ENCODE peak calls at places on chromosomes 13 and 19, in seven cellular contexts. U is bronchial epithelial cell, L is upper lobe of right lung, Y is heart right ventricle, Z is thoracic aorta, P is OCI-LY7, R is dorsolateral prefrontal cortex. N is an unnamed sample.

GRCh38 chr13:46184277-46184699 is 2.3 kb upstream of the LCP1 start:
- DNase-seq in U (no peak), L (no peak), Y (peak), Z (no peak), P (peak), R (no peak), N (no peak)

GRCh38 chr13:39452834-39453233 is 150.2 kb downstream of the LHFPL6 start:
- DNase-seq in U (no peak), L (no peak), Y (no peak), Z (no peak), P (no peak), R (no peak), N (no peak)

GRCh38 chr19:35905178-35905727 is 2.8 kb downstream of the TYROBP start:
- DNase-seq in U (no peak), L (no peak), Y (no peak), Z (no peak), P (no peak), R (no peak), N (no peak)

GRCh38 chr13:23627419-23627818 is 57.2 kb downstream of the TNFRSF19 start:
- DNase-seq in U (no peak), L (no peak), Y (no peak), Z (no peak), P (no peak), R (no peak), N (no peak)

GRCh38 chr19:459724-460511 is 915 bp downstream of the SHC2 start:
- DNase-seq in U (no peak), L (peak), Y (peak), Z (no peak), P (no peak), R (peak), N (no peak)

GRCh38 chr19:33493401-33494275 is 28.0 kb downstream of the PEPD start:
- DNase-seq in U (no peak), L (no peak), Y (no peak), Z (no peak), P (no peak), R (no peak), N (no peak)

GRCh38 chr13:45747071-45747470 is 45.0 kb downstream of the CBY2 start:
- DNase-seq in U (no peak), L (no peak), Y (no peak), Z (no peak), P (no peak), R (no peak), N (no peak)

GRCh38 chr13:35378939-35379338 is 97.5 kb downstream of the MAB21L1 start:
- DNase-seq in U (peak), L (no peak), Y (no peak), Z (no peak), P (no peak), R (no peak), N (no peak)

GRCh38 chr13:109968876-109969577 is 182.6 kb upstream of the IRS2 start:
- DNase-seq in U (no peak), L (no peak), Y (peak), Z (no peak), P (no peak), R (no peak), N (no peak)

GRCh38 chr19:33486936-33487793 is 34.4 kb downstream of the PEPD start:
- DNase-seq in U (no peak), L (peak), Y (no peak), Z (no peak), P (no peak), R (peak), N (no peak)

GRCh38 chr13:52599853-52600603 is 42.2 kb upstream of the HNRNPA1L2 start:
- DNase-seq in U (no peak), L (peak), Y (peak), Z (no peak), P (peak), R (no peak), N (no peak)

GRCh38 chr13:30619731-30620130 is 2.0 kb downstream of the USPL1 start:
- DNase-seq in U (no peak), L (no peak), Y (no peak), Z (no peak), P (no peak), R (no peak), N (no peak)

GRCh38 chr19:7631577-7631976 is 1.9 kb downstream of the PCP2 start:
- DNase-seq in U (no peak), L (no peak), Y (no peak), Z (no peak), P (no peak), R (no peak), N (no peak)

GRCh38 chr13:30991922-30992321 is 59.5 kb downstream of the TEX26 start:
- DNase-seq in U (peak), L (peak), Y (no peak), Z (no peak), P (no peak), R (no peak), N (no peak)

GRCh38 chr13:46181799-46182490 is at the start of gene LCP1:
- DNase-seq in U (no peak), L (no peak), Y (no peak), Z (no peak), P (peak), R (no peak), N (no peak)

GRCh38 chr19:55857149-55857548 is 20.8 kb downstream of the NLRP4 start:
- DNase-seq in U (no peak), L (no peak), Y (no peak), Z (no peak), P (peak), R (no peak), N (no peak)

GRCh38 chr13:111907341-111907880 is 159.5 kb upstream of the SOX1 start:
- DNase-seq in U (no peak), L (no peak), Y (no peak), Z (no peak), P (no peak), R (no peak), N (no peak)

GRCh38 chr13:107834717-107835116 is 380.6 kb downstream of the LIG4 start:
- DNase-seq in U (no peak), L (no peak), Y (no peak), Z (no peak), P (no peak), R (no peak), N (no peak)

GRCh38 chr19:33280351-33280921 is 21.9 kb downstream of the CEBPA start:
- DNase-seq in U (no peak), L (no peak), Y (no peak), Z (no peak), P (no peak), R (no peak), N (no peak)

GRCh38 chr19:4371209-4371897 is 28.0 kb downstream of the MPND start:
- DNase-seq in U (no peak), L (no peak), Y (no peak), Z (no peak), P (no peak), R (no peak), N (no peak)

GRCh38 chr13:28161370-28161769 is 23.0 kb downstream of the PAN3 start:
- DNase-seq in U (peak), L (no peak), Y (no peak), Z (no peak), P (no peak), R (no peak), N (no peak)

GRCh38 chr13:20616059-20616797 is 49.3 kb downstream of the IFT88 start:
- DNase-seq in U (peak), L (no peak), Y (no peak), Z (no peak), P (no peak), R (no peak), N (no peak)

GRCh38 chr19:54481326-54481930 is 8.3 kb upstream of the CDC42EP5 start:
- DNase-seq in U (peak), L (no peak), Y (no peak), Z (no peak), P (peak), R (no peak), N (no peak)

GRCh38 chr19:28881616-28882015 is 331.3 kb downstream of the UQCRFS1 start:
- DNase-seq in U (no peak), L (no peak), Y (no peak), Z (no peak), P (no peak), R (no peak), N (no peak)

GRCh38 chr19:12766051-12766521 is 9.3 kb downstream of the HOOK2 start:
- DNase-seq in U (no peak), L (peak), Y (peak), Z (no peak), P (peak), R (peak), N (no peak)

GRCh38 chr19:36421749-36422481 is 3.5 kb upstream of the ZFP82 start:
- DNase-seq in U (no peak), L (no peak), Y (no peak), Z (no peak), P (no peak), R (no peak), N (no peak)

GRCh38 chr19:53906211-53907192 is 2.6 kb upstream of the CACNG7 start:
- DNase-seq in U (no peak), L (peak), Y (peak), Z (no peak), P (peak), R (peak), N (no peak)

GRCh38 chr13:18953139-18953930 is 228.3 kb downstream of the TUBA3C start:
- DNase-seq in U (no peak), L (no peak), Y (no peak), Z (no peak), P (no peak), R (no peak), N (no peak)

GRCh38 chr19:4811328-4812131 is 20.0 kb downstream of the TICAM1 start:
- DNase-seq in U (peak), L (peak), Y (peak), Z (peak), P (peak), R (peak), N (peak)

GRCh38 chr13:31945202-31945978 is 86.2 kb upstream of the FRY start:
- DNase-seq in U (peak), L (peak), Y (peak), Z (no peak), P (no peak), R (peak), N (peak)

GRCh38 chr13:28582892-28583240 is 76.1 kb upstream of the POMP start:
- DNase-seq in U (no peak), L (no peak), Y (no peak), Z (no peak), P (no peak), R (no peak), N (no peak)

GRCh38 chr19:45075215-45076028 is 856 bp downstream of the ZNF296 start:
- DNase-seq in U (peak), L (peak), Y (peak), Z (no peak), P (peak), R (no peak), N (no peak)

GRCh38 chr13:110957181-110957884 is 42.5 kb upstream of the ANKRD10 start:
- DNase-seq in U (no peak), L (no peak), Y (no peak), Z (no peak), P (no peak), R (no peak), N (no peak)

GRCh38 chr13:55266644-55267043 is 1874.1 kb upstream of the PRR20A start:
- DNase-seq in U (no peak), L (no peak), Y (no peak), Z (no peak), P (no peak), R (no peak), N (no peak)

GRCh38 chr19:12727745-12728433 is 4.2 kb upstream of the TNPO2 start:
- DNase-seq in U (no peak), L (no peak), Y (no peak), Z (no peak), P (no peak), R (no peak), N (no peak)

GRCh38 chr19:19427935-19428334 is 22.5 kb downstream of the GATAD2A start:
- DNase-seq in U (no peak), L (no peak), Y (no peak), Z (no peak), P (no peak), R (no peak), N (no peak)

GRCh38 chr13:30792257-30793000 is 57.1 kb downstream of the ALOX5AP start:
- DNase-seq in U (peak), L (peak), Y (peak), Z (peak), P (no peak), R (peak), N (no peak)

GRCh38 chr19:49870309-49870901 is 3.0 kb upstream of the PNKP start:
- DNase-seq in U (no peak), L (no peak), Y (peak), Z (no peak), P (no peak), R (no peak), N (no peak)

GRCh38 chr19:18023596-18024212 is 15.7 kb downstream of the ARRDC2 start:
- DNase-seq in U (no peak), L (peak), Y (peak), Z (no peak), P (peak), R (no peak), N (peak)

GRCh38 chr19:17779281-17779930 is 15.5 kb upstream of the B3GNT3 start:
- DNase-seq in U (peak), L (no peak), Y (no peak), Z (no peak), P (no peak), R (no peak), N (no peak)

GRCh38 chr13:114236224-114236623 is 1.5 kb downstream of the CDC16 start:
- DNase-seq in U (no peak), L (no peak), Y (no peak), Z (no peak), P (no peak), R (no peak), N (no peak)

GRCh38 chr13:114237415-114238112 is 2.9 kb downstream of the CDC16 start:
- DNase-seq in U (no peak), L (no peak), Y (no peak), Z (no peak), P (no peak), R (no peak), N (no peak)

GRCh38 chr13:114235697-114236096 is 1.0 kb downstream of the CDC16 start:
- DNase-seq in U (peak), L (no peak), Y (no peak), Z (no peak), P (no peak), R (no peak), N (no peak)

GRCh38 chr13:114234266-114234644 is 442 bp upstream of the CDC16 start:
- DNase-seq in U (no peak), L (no peak), Y (no peak), Z (no peak), P (no peak), R (no peak), N (no peak)

GRCh38 chr13:114234645-114235421 is at the start of gene CDC16:
- DNase-seq in U (peak), L (peak), Y (peak), Z (peak), P (peak), R (peak), N (peak)
- TF ChIP-seq CTCF in U (peak), L (no peak), Y (peak), Z (peak), P (no peak), R (no peak), N (no peak)

GRCh38 chr19:39339636-39340035 is 2.6 kb upstream of the SAMD4B start:
- DNase-seq in U (no peak), L (no peak), Y (no peak), Z (no peak), P (no peak), R (no peak), N (no peak)

GRCh38 chr19:39345956-39346355 is 3.7 kb downstream of the SAMD4B start:
- DNase-seq in U (no peak), L (no peak), Y (no peak), Z (no peak), P (no peak), R (no peak), N (no peak)

GRCh38 chr19:39342647-39343305 is 555 bp downstream of the SAMD4B start:
- DNase-seq in U (no peak), L (peak), Y (peak), Z (no peak), P (no peak), R (no peak), N (no peak)

GRCh38 chr19:39341720-39342604 is at the start of gene SAMD4B:
- DNase-seq in U (peak), L (peak), Y (peak), Z (peak), P (peak), R (peak), N (peak)

GRCh38 chr19:39341122-39341719 is 1.0 kb upstream of the SAMD4B start:
- DNase-seq in U (no peak), L (no peak), Y (peak), Z (no peak), P (peak), R (no peak), N (no peak)
- TF ChIP-seq CTCF in U (no peak), L (no peak), Y (no peak), Z (no peak), P (no peak), R (no peak), N (no peak)

DNA sequence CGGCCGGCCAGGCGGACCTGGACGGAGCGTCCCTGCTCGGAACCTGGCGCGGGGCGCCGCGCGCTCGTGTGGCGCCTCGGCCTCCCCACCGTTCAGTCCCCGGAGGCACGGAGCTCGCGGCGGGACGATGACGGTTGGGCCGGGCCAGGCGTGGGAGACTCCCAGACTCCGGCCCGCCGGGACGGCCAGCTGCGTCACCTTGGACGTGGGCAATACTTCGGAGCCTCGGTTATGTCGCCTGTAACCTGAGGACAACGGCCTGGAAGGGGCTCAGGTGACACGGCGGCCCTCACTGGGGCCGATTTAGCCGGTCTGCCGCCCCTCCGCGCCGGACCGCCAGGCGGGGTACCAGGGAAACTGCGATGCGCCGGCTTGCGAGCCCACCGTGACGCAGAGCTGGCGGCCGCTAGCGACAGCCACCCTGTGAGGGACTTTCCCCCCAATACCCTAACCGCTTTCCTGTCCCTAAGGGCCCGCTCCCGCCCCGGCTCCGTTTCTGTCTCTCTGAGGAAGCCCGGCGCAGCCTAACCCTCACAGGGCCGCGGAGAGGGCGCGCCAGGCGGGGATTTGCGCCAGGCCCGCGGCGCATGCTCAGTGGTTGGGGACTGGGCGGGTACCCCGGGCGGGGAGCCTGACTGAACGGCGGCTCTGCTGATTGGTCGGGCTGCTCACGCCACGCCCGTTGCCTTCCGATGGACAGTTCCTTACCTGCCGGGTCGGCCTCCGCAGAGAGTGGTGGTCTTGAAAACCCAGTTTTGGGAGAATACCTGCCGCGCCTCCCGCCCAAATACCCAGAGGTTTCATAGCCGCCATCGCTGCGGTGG is 109.5 kb upstream of the DOCK9 start:
- DNase-seq in U (peak), L (peak), Y (peak), Z (peak), P (peak), R (peak), N (peak)
- TF ChIP-seq CTCF in U (peak), L (peak), Y (peak), Z (peak), P (no peak), R (peak), N (no peak)

GRCh38 chr13:91181892-91182291 is 165.6 kb upstream of the MIR17HG start:
- DNase-seq in U (no peak), L (no peak), Y (no peak), Z (no peak), P (no peak), R (no peak), N (no peak)

GRCh38 chr13:91187522-91187921 is 160.0 kb upstream of the MIR17HG start:
- DNase-seq in U (no peak), L (no peak), Y (no peak), Z (no peak), P (no peak), R (no peak), N (no peak)

GRCh38 chr13:91184244-91184926 is 163.1 kb upstream of the MIR17HG start:
- DNase-seq in U (no peak), L (no peak), Y (no peak), Z (no peak), P (no peak), R (no peak), N (no peak)

GRCh38 chr13:91185294-91185863 is 162.1 kb upstream of the MIR17HG start:
- DNase-seq in U (peak), L (no peak), Y (no peak), Z (no peak), P (peak), R (no peak), N (no peak)
- TF ChIP-seq CTCF in U (peak), L (peak), Y (peak), Z (peak), P (no peak), R (peak), N (no peak)

DNA sequence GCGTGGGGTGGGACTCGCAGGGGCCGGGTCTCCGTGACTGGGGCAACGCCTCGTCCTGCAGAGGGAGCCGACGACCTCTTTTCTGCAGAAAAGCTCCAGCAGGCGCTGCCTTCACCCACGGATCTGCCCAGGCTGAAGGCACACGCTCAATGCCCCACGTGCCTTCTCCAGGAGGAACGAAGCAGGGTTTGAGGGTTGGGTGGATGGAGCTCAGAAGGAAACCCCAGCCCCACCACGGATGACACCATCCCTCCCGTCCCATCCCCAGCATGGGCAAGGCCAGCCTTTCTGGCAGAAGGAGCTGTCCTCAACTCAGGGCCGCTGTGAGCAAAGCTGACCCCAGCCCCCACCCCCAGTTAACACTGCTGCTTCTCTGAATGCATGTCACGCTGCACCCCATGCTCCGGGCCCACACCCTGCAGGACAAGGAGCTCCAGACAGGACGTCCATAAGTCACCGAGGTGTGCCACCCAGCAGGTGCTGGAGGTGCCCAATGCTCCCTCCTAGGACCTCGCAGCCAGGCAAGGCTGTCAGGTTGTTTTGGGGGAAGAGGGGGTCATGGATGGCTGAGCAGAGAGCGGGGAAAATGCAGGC is 7.4 kb downstream of the C19orf25 start:
- DNase-seq in U (no peak), L (no peak), Y (peak), Z (no peak), P (peak), R (no peak), N (no peak)
- TF ChIP-seq CTCF in U (peak), L (no peak), Y (no peak), Z (no peak), P (peak), R (no peak), N (no peak)